ENCODE peak calls at places on chromosomes 1 and 21, in seven cellular contexts. One of them, this sample, is unnamed.

GRCh38 chr21:42513151-42513984 is at the start of gene SLC37A1:
- DNase-seq in posterior cingulate gyrus: no peak
- DNase-seq in activated T-cell treated with anti-CD3 and anti-CD28 coated beads for 1 hour: no peak
- DNase-seq in GM19239: no peak
- DNase-seq in mesendoderm: no peak
- DNase-seq in fibroblast of mammary gland: no peak
- DNase-seq in OCI-LY7: peak; percentile 61
- DNase-seq in this sample: peak; percentile 84

GRCh38 chr1:70503358-70503757 is 92.3 kb downstream of the CTH start:
- DNase-seq in posterior cingulate gyrus: no peak
- DNase-seq in activated T-cell treated with anti-CD3 and anti-CD28 coated beads for 1 hour: no peak
- DNase-seq in GM19239: no peak
- DNase-seq in mesendoderm: no peak
- DNase-seq in fibroblast of mammary gland: peak; percentile 89
- DNase-seq in OCI-LY7: no peak
- DNase-seq in this sample: no peak

GRCh38 chr1:160030657-160031367 is 978 bp downstream of the PIGM start:
- DNase-seq in posterior cingulate gyrus: no peak
- DNase-seq in activated T-cell treated with anti-CD3 and anti-CD28 coated beads for 1 hour: no peak
- DNase-seq in GM19239: no peak
- DNase-seq in mesendoderm: no peak
- DNase-seq in fibroblast of mammary gland: no peak
- DNase-seq in OCI-LY7: peak; percentile 25
- DNase-seq in this sample: no peak

GRCh38 chr1:44072204-44072603 is 40.9 kb upstream of the SLC6A9 start:
- DNase-seq in posterior cingulate gyrus: no peak
- DNase-seq in activated T-cell treated with anti-CD3 and anti-CD28 coated beads for 1 hour: no peak
- DNase-seq in GM19239: no peak
- DNase-seq in mesendoderm: no peak
- DNase-seq in fibroblast of mammary gland: peak; percentile 98
- DNase-seq in OCI-LY7: no peak
- DNase-seq in this sample: no peak

GRCh38 chr1:9844746-9845145 is 21.0 kb upstream of the CLSTN1 start:
- DNase-seq in posterior cingulate gyrus: no peak
- DNase-seq in activated T-cell treated with anti-CD3 and anti-CD28 coated beads for 1 hour: no peak
- DNase-seq in GM19239: no peak
- DNase-seq in mesendoderm: no peak
- DNase-seq in fibroblast of mammary gland: no peak
- DNase-seq in OCI-LY7: no peak
- DNase-seq in this sample: no peak

GRCh38 chr1:185318431-185319151 is 1.5 kb upstream of the IVNS1ABP start:
- DNase-seq in posterior cingulate gyrus: no peak
- DNase-seq in activated T-cell treated with anti-CD3 and anti-CD28 coated beads for 1 hour: no peak
- DNase-seq in GM19239: no peak
- DNase-seq in mesendoderm: no peak
- DNase-seq in fibroblast of mammary gland: no peak
- DNase-seq in OCI-LY7: no peak
- DNase-seq in this sample: no peak

GRCh38 chr1:162570718-162571117 is 9.2 kb downstream of the UAP1 start:
- DNase-seq in posterior cingulate gyrus: no peak
- DNase-seq in activated T-cell treated with anti-CD3 and anti-CD28 coated beads for 1 hour: no peak
- DNase-seq in GM19239: no peak
- DNase-seq in mesendoderm: no peak
- DNase-seq in fibroblast of mammary gland: no peak
- DNase-seq in OCI-LY7: no peak
- DNase-seq in this sample: no peak

GRCh38 chr1:201535046-201535777 is 3.7 kb upstream of the NAV1 start:
- DNase-seq in posterior cingulate gyrus: no peak
- DNase-seq in activated T-cell treated with anti-CD3 and anti-CD28 coated beads for 1 hour: no peak
- DNase-seq in GM19239: no peak
- DNase-seq in mesendoderm: no peak
- DNase-seq in fibroblast of mammary gland: peak; percentile 70
- DNase-seq in OCI-LY7: no peak
- DNase-seq in this sample: peak; percentile 12

GRCh38 chr1:106956721-106957120 is 99.8 kb upstream of the PRMT6 start:
- DNase-seq in posterior cingulate gyrus: no peak
- DNase-seq in activated T-cell treated with anti-CD3 and anti-CD28 coated beads for 1 hour: no peak
- DNase-seq in GM19239: no peak
- DNase-seq in mesendoderm: no peak
- DNase-seq in fibroblast of mammary gland: peak; percentile 80
- DNase-seq in OCI-LY7: no peak
- DNase-seq in this sample: no peak

GRCh38 chr1:94667716-94668282 is 126.2 kb upstream of the F3 start:
- DNase-seq in posterior cingulate gyrus: no peak
- DNase-seq in activated T-cell treated with anti-CD3 and anti-CD28 coated beads for 1 hour: no peak
- DNase-seq in GM19239: no peak
- DNase-seq in mesendoderm: no peak
- DNase-seq in fibroblast of mammary gland: no peak
- DNase-seq in OCI-LY7: no peak
- DNase-seq in this sample: no peak

GRCh38 chr1:108192581-108192980 is 7.6 kb downstream of the SLC25A24 start:
- DNase-seq in posterior cingulate gyrus: no peak
- DNase-seq in activated T-cell treated with anti-CD3 and anti-CD28 coated beads for 1 hour: no peak
- DNase-seq in GM19239: no peak
- DNase-seq in mesendoderm: no peak
- DNase-seq in fibroblast of mammary gland: no peak
- DNase-seq in OCI-LY7: no peak
- DNase-seq in this sample: no peak

GRCh38 chr21:21029159-21029558 is 30.9 kb downstream of the NCAM2 start:
- DNase-seq in posterior cingulate gyrus: no peak
- DNase-seq in activated T-cell treated with anti-CD3 and anti-CD28 coated beads for 1 hour: no peak
- DNase-seq in GM19239: no peak
- DNase-seq in mesendoderm: no peak
- DNase-seq in fibroblast of mammary gland: no peak
- DNase-seq in OCI-LY7: no peak
- DNase-seq in this sample: no peak

GRCh38 chr1:165898837-165899236 is 71.4 kb downstream of the UCK2 start:
- DNase-seq in posterior cingulate gyrus: no peak
- DNase-seq in activated T-cell treated with anti-CD3 and anti-CD28 coated beads for 1 hour: no peak
- DNase-seq in GM19239: no peak
- DNase-seq in mesendoderm: peak; percentile 78
- DNase-seq in fibroblast of mammary gland: peak; percentile 99
- DNase-seq in OCI-LY7: no peak
- DNase-seq in this sample: no peak

GRCh38 chr21:34705032-34705431 is 36.2 kb downstream of the CLIC6 start:
- DNase-seq in posterior cingulate gyrus: no peak
- DNase-seq in activated T-cell treated with anti-CD3 and anti-CD28 coated beads for 1 hour: no peak
- DNase-seq in GM19239: no peak
- DNase-seq in mesendoderm: no peak
- DNase-seq in fibroblast of mammary gland: peak; percentile 26
- DNase-seq in OCI-LY7: no peak
- DNase-seq in this sample: no peak

GRCh38 chr1:30829889-30830288 is 72.3 kb upstream of the LAPTM5 start:
- DNase-seq in posterior cingulate gyrus: no peak
- DNase-seq in activated T-cell treated with anti-CD3 and anti-CD28 coated beads for 1 hour: no peak
- DNase-seq in GM19239: no peak
- DNase-seq in mesendoderm: no peak
- DNase-seq in fibroblast of mammary gland: no peak
- DNase-seq in OCI-LY7: no peak
- DNase-seq in this sample: no peak

GRCh38 chr1:13754510-13755103 is 54.6 kb downstream of the PRDM2 start:
- DNase-seq in posterior cingulate gyrus: no peak
- DNase-seq in activated T-cell treated with anti-CD3 and anti-CD28 coated beads for 1 hour: no peak
- DNase-seq in GM19239: no peak
- DNase-seq in mesendoderm: no peak
- DNase-seq in fibroblast of mammary gland: peak; percentile 47
- DNase-seq in OCI-LY7: no peak
- DNase-seq in this sample: no peak

GRCh38 chr1:235945775-235946565 is 79.3 kb upstream of the LYST start:
- DNase-seq in posterior cingulate gyrus: no peak
- DNase-seq in activated T-cell treated with anti-CD3 and anti-CD28 coated beads for 1 hour: no peak
- DNase-seq in GM19239: no peak
- DNase-seq in mesendoderm: no peak
- DNase-seq in fibroblast of mammary gland: no peak
- DNase-seq in OCI-LY7: no peak
- DNase-seq in this sample: peak; percentile 56

GRCh38 chr1:216702170-216702569 is 21.1 kb downstream of the ESRRG start:
- DNase-seq in posterior cingulate gyrus: no peak
- DNase-seq in activated T-cell treated with anti-CD3 and anti-CD28 coated beads for 1 hour: no peak
- DNase-seq in GM19239: peak; percentile 1
- DNase-seq in mesendoderm: no peak
- DNase-seq in fibroblast of mammary gland: no peak
- DNase-seq in OCI-LY7: peak; percentile 27
- DNase-seq in this sample: peak; percentile 14

GRCh38 chr1:44890007-44890406 is 47.0 kb upstream of the PTCH2 start:
- DNase-seq in posterior cingulate gyrus: no peak
- DNase-seq in activated T-cell treated with anti-CD3 and anti-CD28 coated beads for 1 hour: no peak
- DNase-seq in GM19239: no peak
- DNase-seq in mesendoderm: peak; percentile 58
- DNase-seq in fibroblast of mammary gland: no peak
- DNase-seq in OCI-LY7: peak; percentile 21
- DNase-seq in this sample: no peak

GRCh38 chr1:161185282-161185682 is 8.0 kb upstream of the B4GALT3 start:
- DNase-seq in posterior cingulate gyrus: peak; percentile 63
- DNase-seq in activated T-cell treated with anti-CD3 and anti-CD28 coated beads for 1 hour: peak; percentile 62
- DNase-seq in GM19239: no peak
- DNase-seq in mesendoderm: no peak
- DNase-seq in fibroblast of mammary gland: peak; percentile 92
- DNase-seq in OCI-LY7: peak; percentile 88
- DNase-seq in this sample: peak; percentile 89

GRCh38 chr1:150010388-150011115 is at the start of gene OTUD7B:
- DNase-seq in posterior cingulate gyrus: peak; percentile 83
- DNase-seq in activated T-cell treated with anti-CD3 and anti-CD28 coated beads for 1 hour: peak; percentile 58
- DNase-seq in GM19239: peak; percentile 62
- DNase-seq in mesendoderm: peak; percentile 94
- DNase-seq in fibroblast of mammary gland: peak; percentile 79
- DNase-seq in OCI-LY7: peak; percentile 85
- DNase-seq in this sample: peak; percentile 88

GRCh38 chr1:26337625-26338024 is 16.3 kb downstream of the CRYBG2 start:
- DNase-seq in posterior cingulate gyrus: no peak
- DNase-seq in activated T-cell treated with anti-CD3 and anti-CD28 coated beads for 1 hour: no peak
- DNase-seq in GM19239: no peak
- DNase-seq in mesendoderm: no peak
- DNase-seq in fibroblast of mammary gland: no peak
- DNase-seq in OCI-LY7: no peak
- DNase-seq in this sample: no peak

GRCh38 chr1:84619383-84620093 is 45.3 kb upstream of the CTBS start:
- DNase-seq in posterior cingulate gyrus: no peak
- DNase-seq in activated T-cell treated with anti-CD3 and anti-CD28 coated beads for 1 hour: no peak
- DNase-seq in GM19239: no peak
- DNase-seq in mesendoderm: peak; percentile 65
- DNase-seq in fibroblast of mammary gland: peak; percentile 88
- DNase-seq in OCI-LY7: no peak
- DNase-seq in this sample: no peak

GRCh38 chr1:211035821-211036380 is 98.0 kb downstream of the KCNH1 start:
- DNase-seq in posterior cingulate gyrus: no peak
- DNase-seq in activated T-cell treated with anti-CD3 and anti-CD28 coated beads for 1 hour: no peak
- DNase-seq in GM19239: no peak
- DNase-seq in mesendoderm: no peak
- DNase-seq in fibroblast of mammary gland: no peak
- DNase-seq in OCI-LY7: no peak
- DNase-seq in this sample: no peak